ENCODE peak calls at places on chromosomes 12 and 14, in seven cellular contexts. One of them, this sample, is unnamed.

GRCh38 chr14:100309028-100309718 is 2.9 kb upstream of the SLC25A29 start:
- DNase-seq in RWPE1: no peak
- DNase-seq in aorta: no peak
- DNase-seq in lung microvascular endothelial cell: no peak
- DNase-seq in NCI-H510A treated with DMSO at 0.1 percent for 48 hours: no peak
- DNase-seq in naive thymus-derived CD4-positive, alpha-beta T cell: no peak
- DNase-seq in NCI-H1105 treated with DMSO at 0.1 percent for 48 hours: no peak
- DNase-seq in this sample: no peak

GRCh38 chr12:131321988-131322387 is 368.3 kb downstream of the ADGRD1 start:
- DNase-seq in NCI-H1105 treated with DMSO at 0.1 percent for 48 hours: no peak
- DNase-seq in RWPE1: no peak
- DNase-seq in aorta: no peak
- DNase-seq in lung microvascular endothelial cell: no peak
- DNase-seq in NCI-H510A treated with DMSO at 0.1 percent for 48 hours: no peak
- DNase-seq in naive thymus-derived CD4-positive, alpha-beta T cell: no peak
- DNase-seq in this sample: no peak

GRCh38 chr12:2868986-2869385 is 8.0 kb downstream of the FOXM1 start:
- DNase-seq in NCI-H1105 treated with DMSO at 0.1 percent for 48 hours: no peak
- DNase-seq in aorta: no peak
- DNase-seq in RWPE1: no peak
- DNase-seq in NCI-H510A treated with DMSO at 0.1 percent for 48 hours: no peak
- DNase-seq in naive thymus-derived CD4-positive, alpha-beta T cell: no peak
- DNase-seq in lung microvascular endothelial cell: no peak
- DNase-seq in this sample: no peak

GRCh38 chr12:114409796-114410520 is 4.0 kb upstream of the TBX5 start:
- DNase-seq in NCI-H510A treated with DMSO at 0.1 percent for 48 hours: no peak
- DNase-seq in NCI-H1105 treated with DMSO at 0.1 percent for 48 hours: no peak
- DNase-seq in aorta: no peak
- DNase-seq in lung microvascular endothelial cell: no peak
- DNase-seq in naive thymus-derived CD4-positive, alpha-beta T cell: no peak
- DNase-seq in RWPE1: no peak
- DNase-seq in this sample: no peak

GRCh38 chr12:117007618-117008017 is 91.6 kb downstream of the TESC start:
- DNase-seq in aorta: no peak
- DNase-seq in naive thymus-derived CD4-positive, alpha-beta T cell: no peak
- DNase-seq in NCI-H1105 treated with DMSO at 0.1 percent for 48 hours: no peak
- DNase-seq in RWPE1: no peak
- DNase-seq in lung microvascular endothelial cell: no peak
- DNase-seq in NCI-H510A treated with DMSO at 0.1 percent for 48 hours: no peak
- DNase-seq in this sample: no peak

GRCh38 chr12:19915392-19916192 is 452.7 kb upstream of the PDE3A start:
- DNase-seq in NCI-H1105 treated with DMSO at 0.1 percent for 48 hours: peak
- DNase-seq in aorta: no peak
- DNase-seq in RWPE1: no peak
- DNase-seq in naive thymus-derived CD4-positive, alpha-beta T cell: no peak
- DNase-seq in lung microvascular endothelial cell: peak
- DNase-seq in NCI-H510A treated with DMSO at 0.1 percent for 48 hours: peak
- DNase-seq in this sample: peak

GRCh38 chr12:124301084-124301654 is 6.3 kb downstream of the RFLNA start:
- DNase-seq in RWPE1: no peak
- DNase-seq in NCI-H510A treated with DMSO at 0.1 percent for 48 hours: no peak
- DNase-seq in naive thymus-derived CD4-positive, alpha-beta T cell: no peak
- DNase-seq in lung microvascular endothelial cell: no peak
- DNase-seq in aorta: peak
- DNase-seq in NCI-H1105 treated with DMSO at 0.1 percent for 48 hours: no peak
- DNase-seq in this sample: no peak

GRCh38 chr14:69428289-69428998 is 30.0 kb downstream of the SLC39A9 start:
- DNase-seq in naive thymus-derived CD4-positive, alpha-beta T cell: no peak
- DNase-seq in NCI-H510A treated with DMSO at 0.1 percent for 48 hours: no peak
- DNase-seq in lung microvascular endothelial cell: no peak
- DNase-seq in NCI-H1105 treated with DMSO at 0.1 percent for 48 hours: no peak
- DNase-seq in aorta: no peak
- DNase-seq in RWPE1: no peak
- DNase-seq in this sample: no peak

GRCh38 chr12:107091989-107092641 is 1.2 kb downstream of the CRY1 start:
- DNase-seq in RWPE1: peak
- DNase-seq in lung microvascular endothelial cell: peak
- DNase-seq in naive thymus-derived CD4-positive, alpha-beta T cell: peak
- DNase-seq in NCI-H1105 treated with DMSO at 0.1 percent for 48 hours: peak
- DNase-seq in aorta: no peak
- DNase-seq in NCI-H510A treated with DMSO at 0.1 percent for 48 hours: peak
- DNase-seq in this sample: peak

GRCh38 chr14:25757364-25757763 is 707.4 kb upstream of the STXBP6 start:
- DNase-seq in NCI-H510A treated with DMSO at 0.1 percent for 48 hours: no peak
- DNase-seq in RWPE1: no peak
- DNase-seq in NCI-H1105 treated with DMSO at 0.1 percent for 48 hours: no peak
- DNase-seq in naive thymus-derived CD4-positive, alpha-beta T cell: no peak
- DNase-seq in lung microvascular endothelial cell: no peak
- DNase-seq in aorta: no peak
- DNase-seq in this sample: no peak

GRCh38 chr14:38285962-38286361 is 30.1 kb upstream of the CLEC14A start:
- DNase-seq in aorta: no peak
- DNase-seq in lung microvascular endothelial cell: peak
- DNase-seq in RWPE1: no peak
- DNase-seq in NCI-H510A treated with DMSO at 0.1 percent for 48 hours: no peak
- DNase-seq in naive thymus-derived CD4-positive, alpha-beta T cell: no peak
- DNase-seq in NCI-H1105 treated with DMSO at 0.1 percent for 48 hours: no peak
- DNase-seq in this sample: peak

GRCh38 chr14:95156765-95157194 is 549 bp downstream of the DICER1 start:
- DNase-seq in naive thymus-derived CD4-positive, alpha-beta T cell: no peak
- DNase-seq in NCI-H1105 treated with DMSO at 0.1 percent for 48 hours: no peak
- DNase-seq in aorta: peak
- DNase-seq in RWPE1: peak
- DNase-seq in lung microvascular endothelial cell: peak
- DNase-seq in NCI-H510A treated with DMSO at 0.1 percent for 48 hours: peak
- DNase-seq in this sample: peak

GRCh38 chr12:113297621-113298471 is 37.1 kb downstream of the SLC8B1 start:
- DNase-seq in NCI-H1105 treated with DMSO at 0.1 percent for 48 hours: no peak
- DNase-seq in RWPE1: no peak
- DNase-seq in aorta: no peak
- DNase-seq in NCI-H510A treated with DMSO at 0.1 percent for 48 hours: no peak
- DNase-seq in lung microvascular endothelial cell: no peak
- DNase-seq in naive thymus-derived CD4-positive, alpha-beta T cell: no peak
- DNase-seq in this sample: no peak

GRCh38 chr12:109880049-109880931 is at the start of gene GLTP:
- DNase-seq in lung microvascular endothelial cell: peak
- DNase-seq in NCI-H510A treated with DMSO at 0.1 percent for 48 hours: peak
- DNase-seq in RWPE1: peak
- DNase-seq in naive thymus-derived CD4-positive, alpha-beta T cell: peak
- DNase-seq in aorta: peak
- DNase-seq in NCI-H1105 treated with DMSO at 0.1 percent for 48 hours: peak
- DNase-seq in this sample: peak